ENCODE peak calls at places on chromosomes 7 and 10, in nine cellular contexts. K is WTC11, S is suprapubic skin, Q is B cell, H is K562, F is type B pancreatic cell, N is stomach, P is GM23338, A is upper lobe of right lung. T is an unnamed sample.
A peak's percentile ranks its signal among the peaks of the same experiment; 100 is the strongest.

GRCh38 chr7:140541513-140542192 is 62.3 kb upstream of the MKRN1 start:
- DNase-seq in F (no peak), K (peak; percentile 72), H (no peak), N (peak; percentile 37), A (no peak), P (peak; percentile 96), S (no peak), Q (no peak), T (no peak)

GRCh38 chr10:78865931-78866717 is 202.6 kb upstream of the ZMIZ1 start:
- DNase-seq in S (no peak), P (no peak), K (no peak), A (no peak), Q (no peak), F (peak; percentile 57), H (no peak), N (no peak), T (no peak)

GRCh38 chr7:100212631-100213286 is 7.0 kb upstream of the PVRIG start:
- DNase-seq in H (no peak), Q (no peak), N (no peak), K (no peak), A (no peak), F (no peak), S (no peak), P (no peak), T (no peak)

GRCh38 chr7:80736371-80736770 is 97.9 kb downstream of the CD36 start:
- DNase-seq in A (no peak), S (no peak), N (no peak), K (no peak), H (no peak), Q (no peak), P (no peak), F (no peak), T (no peak)

GRCh38 chr7:116674508-116675173 is 2.6 kb downstream of the MET start:
- DNase-seq in F (no peak), Q (no peak), A (no peak), P (peak; percentile 33), H (no peak), K (no peak), S (no peak), N (no peak), T (no peak)

GRCh38 chr10:31383810-31384588 is 65.0 kb downstream of the ZEB1 start:
- DNase-seq in Q (no peak), A (no peak), H (no peak), N (no peak), F (no peak), K (no peak), S (no peak), P (no peak), T (no peak)

GRCh38 chr10:70549962-70550845 is 52.3 kb downstream of the PRF1 start:
- DNase-seq in N (peak; percentile 77), A (no peak), Q (peak; percentile 81), H (peak; percentile 83), P (peak; percentile 82), F (no peak), S (no peak), K (peak; percentile 83), T (no peak)

GRCh38 chr7:77409739-77410545 is 6.2 kb downstream of the GSAP start:
- DNase-seq in A (no peak), N (no peak), H (no peak), F (no peak), K (no peak), S (no peak), Q (no peak), P (no peak), T (peak; percentile 76)

GRCh38 chr7:53604201-53604600 is 568.8 kb downstream of the POM121L12 start:
- DNase-seq in Q (no peak), P (peak; percentile 72), A (no peak), H (no peak), S (no peak), F (no peak), N (no peak), K (no peak), T (no peak)

GRCh38 chr10:80454526-80455460 is 683 bp downstream of the TSPAN14 start:
- DNase-seq in N (peak; percentile 67), P (peak; percentile 59), Q (peak; percentile 68), K (peak; percentile 48), H (peak; percentile 59), F (no peak), A (peak; percentile 85), S (no peak), T (peak; percentile 59)

GRCh38 chr7:129925416-129926002 is 27.3 kb downstream of the UBE2H start:
- DNase-seq in H (no peak), A (no peak), N (no peak), K (no peak), P (no peak), S (no peak), Q (no peak), F (no peak), T (no peak)

GRCh38 chr10:119290301-119291036 is 83.1 kb downstream of the GRK5 start:
- DNase-seq in A (no peak), H (no peak), S (no peak), P (peak; percentile 35), F (no peak), N (no peak), Q (no peak), K (no peak), T (no peak)
- TF ChIP-seq CTCF in A (no peak), H (peak; percentile 33), S (no peak), P (peak; percentile 50), F (no peak), N (no peak), Q (no peak), K (no peak), T (no peak)

GRCh38 chr10:126734957-126735356 is 64.5 kb upstream of the C10orf90 start:
- DNase-seq in K (no peak), H (no peak), Q (no peak), S (no peak), N (no peak), F (no peak), P (no peak), A (no peak), T (no peak)

GRCh38 chr10:126732308-126732707 is 61.8 kb upstream of the C10orf90 start:
- DNase-seq in Q (no peak), S (no peak), F (no peak), N (no peak), K (no peak), P (no peak), A (no peak), H (no peak), T (no peak)

GRCh38 chr10:126734015-126734414 is 63.5 kb upstream of the C10orf90 start:
- DNase-seq in N (no peak), S (no peak), A (no peak), H (no peak), K (no peak), Q (no peak), P (no peak), F (no peak), T (no peak)

GRCh38 chr10:126738001-126738400 is 67.5 kb upstream of the C10orf90 start:
- DNase-seq in S (no peak), P (no peak), N (no peak), A (no peak), Q (no peak), F (no peak), H (no peak), K (no peak), T (no peak)

GRCh38 chr10:126736737-126737136 is 66.2 kb upstream of the C10orf90 start:
- DNase-seq in Q (no peak), K (no peak), S (no peak), F (no peak), H (no peak), A (no peak), N (no peak), P (no peak), T (no peak)
- TF ChIP-seq CTCF in Q (no peak), K (no peak), S (no peak), F (no peak), H (no peak), A (no peak), N (no peak), P (no peak), T (no peak)

GRCh38 chr7:135211179-135211945 is at the start of gene WDR91:
- DNase-seq in P (peak; percentile 93), F (peak; percentile 95), H (peak; percentile 100), K (peak; percentile 97), A (peak; percentile 98), N (peak; percentile 98), S (peak; percentile 96), Q (peak; percentile 100), T (peak; percentile 95)
- TF ChIP-seq CTCF in P (no peak), F (no peak), H (no peak), K (no peak), A (no peak), N (no peak), S (no peak), Q (no peak), T (no peak)

GRCh38 chr7:95845007-95845406 is 72.7 kb downstream of the DYNC1I1 start:
- DNase-seq in Q (no peak), S (no peak), H (no peak), A (no peak), K (no peak), F (no peak), P (no peak), N (no peak), T (no peak)

GRCh38 chr7:95847061-95847460 is 74.7 kb downstream of the DYNC1I1 start:
- DNase-seq in P (no peak), S (no peak), F (no peak), K (no peak), Q (no peak), A (no peak), N (no peak), H (no peak), T (no peak)

GRCh38 chr7:95843286-95843685 is 70.9 kb downstream of the DYNC1I1 start:
- DNase-seq in K (no peak), N (no peak), S (no peak), H (no peak), P (peak; percentile 59), A (no peak), F (no peak), Q (no peak), T (no peak)

GRCh38 chr7:95840953-95841950 is 68.9 kb downstream of the DYNC1I1 start:
- DNase-seq in F (no peak), H (peak; percentile 48), A (no peak), K (no peak), P (peak; percentile 79), Q (no peak), S (no peak), N (no peak), T (no peak)
- TF ChIP-seq CTCF in F (peak; percentile 67), H (peak; percentile 38), A (no peak), K (peak; percentile 55), P (peak; percentile 57), Q (no peak), S (no peak), N (no peak), T (peak; percentile 35)

DNA sequence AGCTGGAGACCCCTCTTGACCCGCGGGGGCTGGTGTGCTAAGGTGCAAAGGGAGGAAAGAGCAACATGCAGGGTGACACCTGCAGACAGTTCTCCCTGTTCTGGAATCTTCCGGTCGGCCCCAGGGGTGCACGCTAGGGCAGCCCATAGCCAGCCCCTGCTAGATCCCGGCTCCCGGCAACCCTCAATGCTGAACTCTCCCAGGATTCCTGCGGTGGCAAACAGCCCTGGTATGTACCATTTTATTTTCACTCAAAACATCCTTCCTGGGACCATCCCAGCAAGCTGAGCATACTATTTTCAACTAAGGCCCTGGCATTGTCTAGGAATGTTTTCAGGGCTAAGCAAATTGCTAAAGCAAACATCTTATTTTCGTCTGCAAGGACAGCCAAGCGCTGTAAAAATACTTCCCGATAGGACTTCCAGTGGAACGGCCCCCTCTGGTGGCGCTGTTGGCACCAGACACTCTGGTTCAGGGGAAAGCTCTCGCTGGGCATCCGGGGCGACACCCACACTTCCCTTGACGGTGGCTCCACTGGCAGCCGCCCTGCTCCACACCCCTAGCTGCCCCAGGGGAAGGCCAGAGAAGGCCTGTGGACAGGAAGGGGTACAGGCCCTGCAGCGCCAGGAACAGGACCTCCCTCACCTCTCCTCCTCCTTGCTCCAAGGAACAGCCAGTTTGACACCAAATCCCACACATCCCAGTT is 99.4 kb downstream of the CTBP2 start:
- DNase-seq in H (no peak), S (peak; percentile 95), A (peak; percentile 92), Q (no peak), N (peak; percentile 88), P (peak; percentile 87), K (peak; percentile 74), F (peak; percentile 81), T (peak; percentile 77)
- TF ChIP-seq CTCF in H (peak; percentile 56), S (peak; percentile 89), A (peak; percentile 87), Q (peak; percentile 41), N (peak; percentile 83), P (peak; percentile 77), K (peak; percentile 56), F (peak; percentile 88), T (peak; percentile 87)

T was measured in CD14-positive monocyte.